ENCODE peak calls at places on chromosome 2, in seven cellular contexts. D is neuronal stem cell, G is HEK293T, S is EL, A is cardiac muscle cell, H is dorsolateral prefrontal cortex, F is iris pigment epithelial cell. O is an unnamed sample.

GRCh38 chr2:5696741-5697521 is 4.7 kb downstream of the SOX11 start:
- DNase-seq in D (no peak), G (no peak), S (no peak), A (peak), H (no peak), F (peak), O (no peak)

GRCh38 chr2:135875491-135876065 is 665 bp downstream of the MCM6 start:
- DNase-seq in D (peak), G (peak), S (peak), A (peak), H (peak), F (peak), O (peak)

GRCh38 chr2:33489835-33490431 is 13.5 kb downstream of the RASGRP3 start:
- DNase-seq in D (no peak), G (no peak), S (no peak), A (no peak), H (no peak), F (no peak), O (no peak)

GRCh38 chr2:120452945-120453634 is 107.2 kb downstream of the INHBB start:
- DNase-seq in D (no peak), G (no peak), S (no peak), A (no peak), H (no peak), F (no peak), O (no peak)

GRCh38 chr2:40106061-40106460 is 327.0 kb upstream of the THUMPD2 start:
- DNase-seq in D (no peak), G (no peak), S (no peak), A (no peak), H (no peak), F (no peak), O (no peak)

GRCh38 chr2:239438368-239438767 is 37.5 kb upstream of the HDAC4 start:
- DNase-seq in D (no peak), G (no peak), S (no peak), A (no peak), H (no peak), F (no peak), O (no peak)

GRCh38 chr2:42223822-42224268 is 54.7 kb downstream of the EML4 start:
- DNase-seq in D (no peak), G (no peak), S (peak), A (no peak), H (no peak), F (peak), O (no peak)

GRCh38 chr2:185745864-185746859 is 7.6 kb downstream of the FSIP2 start:
- DNase-seq in D (no peak), G (no peak), S (no peak), A (no peak), H (no peak), F (no peak), O (no peak)

GRCh38 chr2:26612522-26613240 is 28.5 kb downstream of the CIB4 start:
- DNase-seq in D (no peak), G (no peak), S (no peak), A (no peak), H (no peak), F (no peak), O (no peak)

GRCh38 chr2:28030600-28030999 is 140.1 kb downstream of the BABAM2 start:
- DNase-seq in D (no peak), G (no peak), S (no peak), A (no peak), H (no peak), F (no peak), O (no peak)

GRCh38 chr2:30113617-30114293 is 33.1 kb upstream of the YPEL5 start:
- DNase-seq in D (no peak), G (no peak), S (peak), A (no peak), H (no peak), F (peak), O (no peak)

GRCh38 chr2:46684661-46685060 is 205.3 kb downstream of the TMEM247 start:
- DNase-seq in D (no peak), G (no peak), S (peak), A (no peak), H (no peak), F (no peak), O (no peak)

GRCh38 chr2:171485116-171485515 is 37.2 kb upstream of the CYBRD1 start:
- DNase-seq in D (no peak), G (no peak), S (no peak), A (no peak), H (no peak), F (peak), O (no peak)

GRCh38 chr2:172976816-172977215 is 98.8 kb upstream of the MAP3K20 start:
- DNase-seq in D (no peak), G (no peak), S (no peak), A (no peak), H (no peak), F (no peak), O (no peak)

GRCh38 chr2:101951296-101951695 is 40.5 kb upstream of the IL1R2 start:
- DNase-seq in D (no peak), G (no peak), S (no peak), A (no peak), H (no peak), F (no peak), O (no peak)

GRCh38 chr2:113263546-113263945 is 15.2 kb downstream of the PAX8 start:
- DNase-seq in D (no peak), G (no peak), S (no peak), A (no peak), H (no peak), F (no peak), O (no peak)

GRCh38 chr2:55232863-55233657 is 572 bp downstream of the RPS27A start:
- DNase-seq in D (no peak), G (peak), S (peak), A (peak), H (peak), F (peak), O (no peak)

GRCh38 chr2:216942465-216942864 is 82.6 kb upstream of the TNP1 start:
- DNase-seq in D (no peak), G (no peak), S (no peak), A (no peak), H (no peak), F (no peak), O (no peak)

GRCh38 chr2:150591901-150592300 is 104.4 kb upstream of the RND3 start:
- DNase-seq in D (no peak), G (no peak), S (no peak), A (no peak), H (no peak), F (peak), O (no peak)

GRCh38 chr2:60366178-60366577 is 187.3 kb downstream of the BCL11A start:
- DNase-seq in D (no peak), G (no peak), S (no peak), A (peak), H (no peak), F (no peak), O (no peak)

GRCh38 chr2:53970095-53970897 is 497 bp downstream of the PSME4 start:
- DNase-seq in D (peak), G (peak), S (peak), A (peak), H (peak), F (peak), O (peak)

GRCh38 chr2:235330775-235331438 is 162.9 kb upstream of the AGAP1 start:
- DNase-seq in D (no peak), G (no peak), S (peak), A (no peak), H (peak), F (peak), O (no peak)

GRCh38 chr2:125427721-125428315 is 1228.1 kb upstream of the GYPC start:
- DNase-seq in D (no peak), G (no peak), S (no peak), A (no peak), H (no peak), F (no peak), O (no peak)

GRCh38 chr2:164824865-164825264 is 16.8 kb downstream of the COBLL1 start:
- DNase-seq in D (no peak), G (no peak), S (peak), A (no peak), H (no peak), F (peak), O (no peak)

GRCh38 chr2:99682280-99683060 is 192.7 kb upstream of the REV1 start:
- DNase-seq in D (no peak), G (no peak), S (peak), A (no peak), H (no peak), F (peak), O (no peak)

O was measured in HuH-7.5.